ENCODE peak calls at places on chromosomes 2 and 18, in five cellular contexts. One of them, this sample, is unnamed.

GRCh38 chr2:216777637-216778273 is 82.1 kb downstream of the TNP1 start:
- DNase-seq in smooth muscle cell of the brain vasculature: no peak
- DNase-seq in NCI-H1092 treated with DMSO at 0.1 percent for 48 hours: peak; percentile 54
- DNase-seq in NCI-H187: no peak
- DNase-seq in HuH-7.5: peak; percentile 76
- DNase-seq in this sample: peak; percentile 53

GRCh38 chr2:23592061-23592685 is 207.2 kb downstream of the KLHL29 start:
- DNase-seq in HuH-7.5: no peak
- DNase-seq in NCI-H187: no peak
- DNase-seq in NCI-H1092 treated with DMSO at 0.1 percent for 48 hours: no peak
- DNase-seq in smooth muscle cell of the brain vasculature: no peak
- DNase-seq in this sample: no peak

GRCh38 chr2:112688086-112688880 is 32.5 kb upstream of the NT5DC4 start:
- DNase-seq in smooth muscle cell of the brain vasculature: no peak
- DNase-seq in HuH-7.5: no peak
- DNase-seq in NCI-H1092 treated with DMSO at 0.1 percent for 48 hours: no peak
- DNase-seq in NCI-H187: no peak
- DNase-seq in this sample: no peak

GRCh38 chr2:129319422-129319717 is 660.1 kb upstream of the RAB6C start:
- DNase-seq in NCI-H187: no peak
- DNase-seq in HuH-7.5: no peak
- DNase-seq in smooth muscle cell of the brain vasculature: no peak
- DNase-seq in NCI-H1092 treated with DMSO at 0.1 percent for 48 hours: no peak
- DNase-seq in this sample: no peak

GRCh38 chr2:167504061-167504460 is 615.8 kb downstream of the XIRP2 start:
- DNase-seq in NCI-H187: no peak
- DNase-seq in HuH-7.5: no peak
- DNase-seq in NCI-H1092 treated with DMSO at 0.1 percent for 48 hours: no peak
- DNase-seq in smooth muscle cell of the brain vasculature: no peak
- DNase-seq in this sample: no peak

GRCh38 chr2:54560146-54560881 is 104.2 kb downstream of the SPTBN1 start:
- DNase-seq in smooth muscle cell of the brain vasculature: no peak
- DNase-seq in NCI-H187: no peak
- DNase-seq in HuH-7.5: no peak
- DNase-seq in NCI-H1092 treated with DMSO at 0.1 percent for 48 hours: no peak
- DNase-seq in this sample: no peak

GRCh38 chr18:59305295-59305694 is 13.2 kb downstream of the CPLX4 start:
- DNase-seq in NCI-H1092 treated with DMSO at 0.1 percent for 48 hours: no peak
- DNase-seq in HuH-7.5: no peak
- DNase-seq in smooth muscle cell of the brain vasculature: no peak
- DNase-seq in NCI-H187: no peak
- DNase-seq in this sample: no peak

GRCh38 chr18:55510809-55511208 is 77.2 kb downstream of the TCF4 start:
- DNase-seq in HuH-7.5: no peak
- DNase-seq in NCI-H187: no peak
- DNase-seq in smooth muscle cell of the brain vasculature: peak; percentile 44
- DNase-seq in NCI-H1092 treated with DMSO at 0.1 percent for 48 hours: no peak
- DNase-seq in this sample: no peak

GRCh38 chr18:44356566-44357157 is 324.0 kb upstream of the SETBP1 start:
- DNase-seq in smooth muscle cell of the brain vasculature: no peak
- DNase-seq in NCI-H1092 treated with DMSO at 0.1 percent for 48 hours: no peak
- DNase-seq in NCI-H187: no peak
- DNase-seq in HuH-7.5: no peak
- DNase-seq in this sample: no peak

GRCh38 chr2:127400897-127401756 is 13.4 kb upstream of the MAP3K2 start:
- DNase-seq in HuH-7.5: no peak
- DNase-seq in NCI-H187: no peak
- DNase-seq in NCI-H1092 treated with DMSO at 0.1 percent for 48 hours: no peak
- DNase-seq in smooth muscle cell of the brain vasculature: no peak
- DNase-seq in this sample: no peak